ENCODE peak calls at places on chromosomes 12 and 14, in four cellular contexts. Z is endothelial cell of umbilical vein, V is K562, P is IMR-90. Q is an unnamed sample.
A peak's percentile ranks its signal among the peaks of the same experiment; 100 is the strongest.

GRCh38 chr14:104048758-104049496 is 36.6 kb upstream of the ASPG start:
- DNase-seq in Z (no peak), V (no peak), P (no peak), Q (no peak)

GRCh38 chr14:33602396-33602795 is 348.5 kb downstream of the EGLN3 start:
- DNase-seq in Z (no peak), V (no peak), P (no peak), Q (no peak)

GRCh38 chr12:123250471-123251383 is 17.5 kb downstream of the MTRFR start:
- DNase-seq in Z (no peak), V (no peak), P (no peak), Q (no peak)

GRCh38 chr14:92409069-92409468 is 86.1 kb downstream of the SLC24A4 start:
- DNase-seq in Z (no peak), V (no peak), P (no peak), Q (no peak)

GRCh38 chr12:48816148-48816854 is 2.0 kb upstream of the CACNB3 start:
- DNase-seq in Z (no peak), V (no peak), P (no peak), Q (no peak)

GRCh38 chr14:69827560-69827959 is 30.5 kb upstream of the SLC10A1 start:
- DNase-seq in Z (no peak), V (no peak), P (no peak), Q (no peak)

GRCh38 chr12:110758922-110759321 is 16.2 kb upstream of the PPP1CC start:
- DNase-seq in Z (no peak), V (no peak), P (no peak), Q (no peak)

GRCh38 chr14:68854421-68854820 is 61.6 kb upstream of the ZFP36L1 start:
- DNase-seq in Z (no peak), V (peak; percentile 24), P (no peak), Q (no peak)

GRCh38 chr14:68172664-68173063 is 353.1 kb downstream of the RAD51B start:
- DNase-seq in Z (peak; percentile 31), V (no peak), P (no peak), Q (peak; percentile 43)

GRCh38 chr14:23360496-23360895 is 4.5 kb downstream of the EFS start:
- DNase-seq in Z (no peak), V (peak; percentile 50), P (no peak), Q (no peak)

GRCh38 chr14:77133718-77134338 is 7.8 kb downstream of the ZDHHC22 start:
- DNase-seq in Z (peak; percentile 61), V (peak; percentile 62), P (peak; percentile 61), Q (no peak)

GRCh38 chr12:34186492-34186891 is 164.2 kb downstream of the ALG10 start:
- DNase-seq in Z (no peak), V (no peak), P (no peak), Q (no peak)

DNA sequence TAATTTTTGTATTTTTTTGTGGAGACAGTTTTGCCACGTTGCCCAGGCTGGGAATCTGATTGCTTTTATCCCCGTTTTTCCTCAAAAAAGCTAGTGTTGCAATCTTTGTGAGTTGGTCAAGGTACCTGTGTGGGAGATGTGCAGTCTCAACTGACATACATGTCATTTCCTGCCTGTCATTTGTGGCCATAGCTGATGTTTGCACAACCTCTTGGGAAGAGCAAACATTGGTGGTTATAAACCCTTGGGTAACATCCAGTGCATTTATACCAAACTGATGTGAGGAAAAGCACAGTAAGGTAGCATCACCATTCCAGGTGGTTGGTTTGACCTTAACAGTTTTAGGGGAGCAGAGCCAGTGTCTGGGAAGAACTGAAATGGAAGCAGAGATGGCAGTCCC is 54.7 kb downstream of the ATG14 start:
- DNase-seq in Z (no peak), V (no peak), P (no peak), Q (no peak)
- TF ChIP-seq FOS in Z (no peak), V (no peak), P (no peak), Q (no peak)

DNA sequence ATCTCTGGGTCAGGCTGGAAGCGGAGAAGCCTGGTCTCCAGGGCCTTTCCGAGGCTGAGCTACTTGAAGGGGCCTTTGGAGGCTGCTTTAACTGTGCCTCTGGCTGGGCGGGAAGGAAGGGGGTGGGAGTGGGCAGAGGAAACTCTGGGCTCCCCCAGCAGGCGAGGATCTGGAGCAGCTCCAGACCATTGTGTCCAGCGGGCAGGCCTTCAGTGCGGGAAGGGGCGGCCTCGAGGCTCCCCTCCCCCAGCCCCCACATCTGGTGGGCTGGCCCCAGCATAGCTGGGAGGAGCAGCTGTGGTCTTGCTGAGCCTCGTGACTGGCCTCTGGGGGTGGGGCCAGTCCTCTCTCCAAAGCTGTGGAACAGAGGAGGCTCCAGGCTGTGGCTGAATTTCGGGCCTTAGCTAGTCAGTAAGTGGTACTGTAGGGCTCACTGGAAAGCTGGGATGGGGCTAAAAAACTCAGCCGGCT is 3.4 kb downstream of the TAMALIN start:
- DNase-seq in Z (peak; percentile 97), V (peak; percentile 89), P (peak; percentile 83), Q (no peak)
- TF ChIP-seq FOS in Z (no peak), V (no peak), P (no peak), Q (no peak)

DNA sequence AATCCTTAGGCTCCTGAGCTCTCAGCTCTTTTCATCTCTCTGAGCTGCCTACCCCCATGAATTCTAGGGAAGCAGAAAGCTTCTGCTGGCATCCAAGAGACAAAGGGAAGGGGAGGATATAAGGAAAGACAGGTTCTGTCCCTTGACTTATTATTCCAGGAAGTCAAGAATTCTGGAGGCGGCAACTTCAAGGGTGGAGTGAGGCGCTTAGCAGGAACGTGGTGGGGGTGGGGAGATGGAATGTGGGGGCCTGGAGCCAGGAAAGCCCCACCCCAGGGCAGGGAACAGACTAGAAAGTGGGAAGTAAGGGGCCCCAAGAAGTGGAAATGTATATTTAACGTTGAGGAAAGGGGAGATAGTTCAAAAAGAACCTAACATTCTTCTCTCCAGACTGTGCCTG is 1.4 kb downstream of the CALCOCO1 start:
- DNase-seq in Z (no peak), V (no peak), P (peak; percentile 19), Q (no peak)
- TF ChIP-seq FOS in Z (no peak), V (no peak), P (no peak), Q (no peak)

DNA sequence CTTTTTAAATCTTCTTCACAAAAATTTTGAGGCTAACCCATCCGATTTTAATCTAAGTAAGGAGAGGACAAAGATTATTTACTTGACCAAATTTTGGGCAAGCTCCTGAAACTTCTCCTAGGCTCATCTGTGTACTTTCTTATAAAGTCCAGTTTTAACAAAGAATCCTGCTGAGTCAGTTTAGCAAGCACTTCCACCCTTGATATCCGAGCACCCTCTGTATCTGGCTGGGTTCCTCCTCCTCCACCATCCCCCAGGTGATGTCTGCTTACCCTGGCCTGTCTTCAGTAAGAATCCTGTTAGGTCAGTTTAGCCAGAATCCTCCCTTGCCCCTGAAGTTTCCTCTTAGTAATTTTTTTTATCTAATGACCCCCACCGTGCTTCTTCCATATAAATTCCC is 140.5 kb downstream of the PHLDA1 start:
- DNase-seq in Z (no peak), V (no peak), P (no peak), Q (no peak)
- TF ChIP-seq FOS in Z (no peak), V (no peak), P (no peak), Q (no peak)

GRCh38 chr12:89162704-89163261 is 189.5 kb downstream of the DUSP6 start:
- DNase-seq in Z (peak; percentile 96), V (no peak), P (peak; percentile 99), Q (peak; percentile 23)

GRCh38 chr12:89167986-89168385 is 184.3 kb downstream of the DUSP6 start:
- DNase-seq in Z (no peak), V (no peak), P (no peak), Q (no peak)

GRCh38 chr12:89161553-89161952 is 190.7 kb downstream of the DUSP6 start:
- DNase-seq in Z (no peak), V (no peak), P (no peak), Q (no peak)

GRCh38 chr12:89163918-89164317 is 188.4 kb downstream of the DUSP6 start:
- DNase-seq in Z (peak; percentile 79), V (no peak), P (no peak), Q (no peak)

GRCh38 chr12:89166525-89166934 is 185.8 kb downstream of the DUSP6 start:
- DNase-seq in Z (peak; percentile 93), V (no peak), P (peak; percentile 60), Q (peak; percentile 43)
- TF ChIP-seq FOS in Z (peak; percentile 49), V (no peak), P (no peak), Q (no peak)

DNA sequence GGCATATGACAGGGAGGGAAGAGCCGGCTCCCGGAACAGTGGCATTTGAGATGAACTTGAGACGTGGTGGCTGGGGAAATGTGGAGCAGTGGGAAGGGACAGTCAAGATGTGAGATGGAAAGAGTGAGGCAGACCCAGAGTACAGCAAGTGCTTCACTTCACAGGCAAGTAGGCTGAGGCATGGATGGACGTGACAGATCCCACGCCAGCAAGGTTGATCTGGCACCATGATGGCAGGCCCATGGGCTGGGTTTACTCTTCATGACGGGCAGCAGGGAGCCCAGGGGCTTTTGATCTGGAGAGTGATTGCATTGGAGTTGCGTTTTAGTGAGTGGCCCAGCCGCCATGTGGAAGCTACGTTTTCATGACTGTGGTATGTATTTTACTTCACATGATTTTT is 17.9 kb upstream of the EML1 start:
- DNase-seq in Z (no peak), V (no peak), P (no peak), Q (no peak)
- TF ChIP-seq FOS in Z (no peak), V (no peak), P (no peak), Q (no peak)

GRCh38 chr12:21672151-21672550 is 14.5 kb upstream of the LDHB start:
- DNase-seq in Z (no peak), V (no peak), P (no peak), Q (no peak)

GRCh38 chr12:21665816-21666215 is 8.2 kb upstream of the LDHB start:
- DNase-seq in Z (no peak), V (no peak), P (no peak), Q (no peak)

GRCh38 chr12:21662122-21662792 is 4.6 kb upstream of the LDHB start:
- DNase-seq in Z (no peak), V (no peak), P (no peak), Q (no peak)

DNA sequence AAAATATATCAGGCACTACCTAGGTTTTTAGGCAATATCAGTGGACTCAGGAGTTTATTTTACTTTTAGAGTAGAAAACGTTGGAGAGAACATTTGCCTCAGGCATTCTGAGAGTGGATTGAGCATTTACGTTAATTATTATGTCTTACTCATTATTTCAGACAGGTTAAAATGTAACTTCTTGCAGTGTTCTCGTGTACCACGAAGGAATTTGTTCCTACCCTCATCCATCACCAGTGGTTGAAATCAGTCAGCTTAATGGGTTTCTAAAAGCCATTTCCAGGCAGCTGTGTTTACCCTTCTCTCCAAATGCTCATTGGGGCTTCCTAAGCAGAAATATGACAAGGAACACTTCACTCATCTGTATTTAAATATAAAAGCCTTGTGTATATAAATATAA is 9.1 kb upstream of the LDHB start:
- DNase-seq in Z (no peak), V (no peak), P (no peak), Q (no peak)
- TF ChIP-seq FOS in Z (no peak), V (no peak), P (no peak), Q (no peak)

GRCh38 chr12:75560167-75560566 is 48.8 kb upstream of the KRR1 start:
- DNase-seq in Z (peak; percentile 70), V (no peak), P (peak; percentile 63), Q (no peak)
- TF ChIP-seq FOS in Z (no peak), V (no peak), P (no peak), Q (no peak)

DNA sequence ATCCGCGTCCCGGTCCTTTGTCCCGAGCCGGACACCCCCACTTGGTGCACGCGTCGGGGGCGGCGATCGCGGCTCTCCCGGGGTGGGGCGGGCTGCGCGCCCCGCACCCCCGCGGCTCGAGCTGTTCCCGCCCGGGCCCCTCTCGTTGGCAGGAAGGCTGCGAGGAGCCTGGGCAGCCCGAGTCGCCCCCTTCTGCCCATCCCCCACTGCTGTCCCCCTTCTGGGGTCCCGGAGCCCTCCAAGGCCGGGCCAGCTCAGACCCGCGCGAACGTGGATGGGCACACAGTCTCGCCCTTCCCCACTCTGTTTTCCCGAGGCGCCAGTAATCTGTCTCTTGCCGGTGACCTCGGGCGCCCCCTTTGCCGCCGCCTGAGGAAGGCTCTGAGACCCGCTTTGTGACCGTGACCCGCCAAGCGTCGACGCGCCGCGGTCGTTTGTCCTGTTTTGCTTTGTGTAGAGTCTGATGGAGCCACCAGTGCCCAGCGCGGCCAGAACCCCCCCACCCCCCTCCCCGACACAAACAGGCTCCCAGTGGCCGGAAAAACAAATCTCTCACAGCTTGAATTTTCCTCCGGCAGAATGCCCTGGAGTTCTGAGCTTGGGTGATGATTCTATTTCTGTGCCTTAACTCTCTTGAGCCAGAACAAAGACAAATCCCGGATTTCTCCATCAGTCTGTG is 610 bp downstream of the C14orf132 start:
- DNase-seq in Z (peak; percentile 14), V (no peak), P (peak; percentile 16), Q (no peak)
- TF ChIP-seq FOS in Z (no peak), V (no peak), P (no peak), Q (no peak)

Q was measured in GM12878.